ENCODE peak calls at places on chromosomes 6 and 20, in five cellular contexts. W, Q, Y, L and R are unnamed samples. For H3K4me1 and H3K36me3, the result is how much of the 10 kb centered on the place peaks cover.

GRCh38 chr6:153015094-153015645 is 12.7 kb upstream of the MTRF1L start:
- DNase-seq in Y (no peak), Q (no peak), W (no peak), L (no peak), R (no peak)

GRCh38 chr6:18389479-18389878 is 2.3 kb downstream of the RNF144B start:
- DNase-seq in Q (no peak), L (no peak), W (no peak), Y (no peak), R (no peak)

GRCh38 chr6:89828988-89829590 is 591 bp upstream of the CASP8AP2 start:
- DNase-seq in L (peak), Q (no peak), Y (no peak), W (no peak), R (no peak)

GRCh38 chr6:48080227-48081009 is 30.6 kb downstream of the PTCHD4 start:
- DNase-seq in Y (no peak), Q (no peak), L (no peak), W (no peak), R (no peak)

GRCh38 chr6:158069800-158070195 is 88.1 kb downstream of the SYNJ2 start:
- DNase-seq in Y (no peak), L (no peak), W (no peak), Q (no peak), R (no peak)

GRCh38 chr20:45300961-45301360 is 5.7 kb upstream of the RBPJL start:
- DNase-seq in L (no peak), Q (no peak), Y (no peak), W (peak), R (peak)

GRCh38 chr6:38638941-38639497 is 710 bp downstream of the BTBD9 start:
- DNase-seq in L (peak), Q (peak), Y (peak), W (peak), R (no peak)

GRCh38 chr6:108945686-108946158 is 97.5 kb downstream of the ARMC2 start:
- DNase-seq in L (no peak), Y (no peak), W (no peak), Q (no peak), R (peak)

GRCh38 chr6:7848229-7848628 is 62.4 kb downstream of the TXNDC5 start:
- DNase-seq in W (no peak), Q (no peak), L (no peak), Y (no peak), R (no peak)

GRCh38 chr6:114382401-114382800 is 39.6 kb upstream of the HS3ST5 start:
- DNase-seq in L (no peak), W (no peak), Y (no peak), Q (no peak), R (no peak)

GRCh38 chr20:6632187-6632586 is 135.3 kb upstream of the BMP2 start:
- DNase-seq in Y (no peak), W (peak), L (no peak), Q (peak), R (no peak)

GRCh38 chr6:150613269-150613668 is 13.6 kb downstream of the PLEKHG1 start:
- DNase-seq in L (no peak), Y (no peak), Q (no peak), W (no peak), R (no peak)
- H3K4me1 ChIP-seq in L (under half), Y (under half), Q (under half), W (under half), R (under half)

DNA sequence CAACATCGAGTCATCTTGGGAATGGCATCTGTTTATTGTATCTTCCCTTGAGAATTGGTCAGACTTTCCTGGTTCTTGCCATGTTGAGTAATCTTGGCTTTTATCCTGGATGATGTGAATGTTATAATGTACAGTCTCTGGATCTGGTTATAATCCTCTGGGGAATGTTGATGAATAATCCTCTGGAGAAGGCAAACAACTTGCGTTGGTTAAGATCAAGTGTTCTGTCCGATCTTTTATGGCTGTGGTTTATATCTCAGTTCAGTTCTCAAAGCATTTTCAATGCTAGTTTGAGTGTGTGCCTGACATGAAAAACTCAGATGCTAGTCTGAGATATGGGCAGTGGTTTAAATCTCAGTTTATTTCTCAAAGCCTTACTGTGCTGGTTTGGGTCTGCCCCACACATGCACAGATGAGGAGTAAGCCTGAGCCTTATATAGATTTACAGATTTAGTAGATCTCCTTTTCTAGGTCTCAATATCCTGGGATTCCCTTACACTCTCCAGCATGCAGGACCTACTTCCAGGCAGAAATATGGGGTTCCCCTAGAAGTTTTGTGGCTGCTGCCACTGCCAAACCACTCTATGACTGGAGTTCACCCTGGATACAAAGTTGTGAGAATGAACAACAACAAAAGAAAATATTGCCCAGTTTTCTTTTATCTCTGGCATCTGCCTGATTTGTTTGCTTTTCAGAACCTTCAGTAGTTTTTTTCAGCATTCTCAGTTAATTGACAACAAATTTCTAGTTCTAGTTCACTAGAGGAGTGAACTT is 191.8 kb upstream of the MAN1A1 start:
- DNase-seq in Y (no peak), Q (no peak), L (no peak), W (no peak), R (no peak)
- H3K27ac ChIP-seq in Y (no peak), Q (no peak), L (no peak), W (no peak), R (no peak)

GRCh38 chr6:112160745-112161144 is 73.4 kb downstream of the FAM229B start:
- DNase-seq in Q (no peak), Y (no peak), W (no peak), L (no peak), R (no peak)
- H3K36me3 ChIP-seq in Q (under half), Y (under half), W (under half), L (under half), R (under half)

DNA sequence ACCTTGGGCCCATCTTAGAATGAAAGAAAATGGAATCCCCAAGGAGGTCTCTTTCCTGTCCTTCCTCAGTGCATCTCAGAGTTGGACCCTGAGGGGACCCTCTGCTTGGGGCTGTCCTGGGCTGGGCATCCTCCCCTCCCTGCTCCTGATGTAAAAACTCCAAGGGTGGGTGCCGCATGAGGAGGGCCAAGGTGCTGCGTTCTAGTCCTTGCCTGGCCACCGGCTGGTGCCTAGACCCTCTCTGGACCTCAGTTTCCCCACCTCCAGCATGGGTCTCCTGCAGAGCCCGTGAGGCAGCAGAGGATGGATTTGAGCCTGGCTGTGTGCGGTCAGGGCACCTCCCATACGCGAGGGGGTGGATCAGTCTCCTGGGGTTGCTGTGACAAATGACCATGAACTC is 54.6 kb downstream of the CHMP4B start:
- DNase-seq in L (no peak), W (no peak), Y (no peak), Q (no peak), R (no peak)
- H3K4me1 ChIP-seq in L (under half), W (under half), Y (under half), Q (under half), R (under half)

DNA sequence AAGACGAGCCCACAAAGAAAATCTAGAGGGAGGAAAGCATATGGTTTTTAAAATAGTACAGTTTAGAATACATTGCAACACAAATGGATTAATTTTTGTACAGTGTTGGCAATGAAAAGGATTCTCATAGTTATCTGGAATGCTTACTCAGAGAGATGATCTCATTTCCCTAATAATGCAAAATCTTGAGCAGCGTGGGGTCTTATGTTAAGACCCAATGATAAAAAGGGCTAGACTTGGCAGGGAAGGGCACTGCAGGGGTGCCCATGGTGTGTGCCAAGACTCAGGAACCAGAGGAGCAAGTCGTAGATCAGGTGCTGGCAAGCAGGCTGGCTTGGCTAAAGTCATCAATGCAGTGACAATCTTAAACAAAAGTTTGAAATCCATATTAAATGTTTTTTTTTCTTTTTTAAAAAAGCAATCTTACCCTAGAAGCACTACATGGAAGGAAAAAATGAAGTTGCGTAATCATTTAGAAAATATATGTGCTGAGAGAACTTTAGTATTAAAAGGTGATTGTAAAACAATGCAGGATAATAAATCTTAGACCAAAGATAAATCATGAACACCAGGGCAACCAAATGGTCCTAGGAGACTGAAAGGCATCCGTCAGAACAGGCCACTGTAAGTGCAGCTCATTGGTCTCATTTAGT is 268.5 kb downstream of the UST start:
- DNase-seq in L (no peak), W (no peak), Q (no peak), Y (no peak), R (no peak)
- H3K27ac ChIP-seq in L (no peak), W (no peak), Q (no peak), Y (no peak), R (no peak)